ENCODE peak calls at places on chromosomes 12 and 14, in six cellular contexts. V is occipital lobe; R is activated naive CD4-positive, alpha-beta T cell treated with anti-CD3 and anti-CD28 coated beads, Interleukin-2, amount 50 U/mL, for 72 hours; M is NCI-H1092; I is germinal center; Y is M059J. P is an unnamed sample.

GRCh38 chr12:50201987-50202521 is 34.9 kb upstream of the CERS5 start:
- DNase-seq in V (no peak), R (no peak), M (no peak), I (no peak), Y (peak), P (no peak)

GRCh38 chr14:37054869-37055268 is 117.5 kb downstream of the SLC25A21 start:
- DNase-seq in V (no peak), R (no peak), M (no peak), I (no peak), Y (no peak), P (no peak)

GRCh38 chr12:42288544-42288943 is 37.4 kb downstream of the ZCRB1 start:
- DNase-seq in V (no peak), R (no peak), M (no peak), I (no peak), Y (no peak), P (no peak)

GRCh38 chr14:64478634-64479250 is 13.4 kb downstream of the AKAP5 start:
- DNase-seq in V (no peak), R (no peak), M (no peak), I (peak), Y (peak), P (no peak)

GRCh38 chr14:81384900-81385299 is 15.2 kb downstream of the STON2 start:
- DNase-seq in V (no peak), R (no peak), M (no peak), I (no peak), Y (peak), P (no peak)

GRCh38 chr14:36967892-36968555 is 204.4 kb downstream of the SLC25A21 start:
- DNase-seq in V (no peak), R (no peak), M (no peak), I (no peak), Y (no peak), P (no peak)

GRCh38 chr12:122042910-122043309 is 21.2 kb downstream of the BCL7A start:
- DNase-seq in V (no peak), R (no peak), M (no peak), I (no peak), Y (no peak), P (no peak)

GRCh38 chr14:28142400-28143015 is 624.1 kb upstream of the FOXG1 start:
- DNase-seq in V (no peak), R (no peak), M (peak), I (no peak), Y (no peak), P (no peak)

GRCh38 chr14:95993768-95994592 is 45.2 kb upstream of the C14orf132 start:
- DNase-seq in V (no peak), R (no peak), M (peak), I (peak), Y (peak), P (no peak)

GRCh38 chr12:61367281-61367785 is 892.9 kb upstream of the USP15 start:
- DNase-seq in V (no peak), R (no peak), M (no peak), I (no peak), Y (no peak), P (no peak)

P was measured in coronary artery.